ENCODE peak calls at places on chromosome 20, in ten cellular contexts. Z, Q, C, D, I, O, E, M, F and N are unnamed samples.

GRCh38 chr20:49140834-49141233 is 47.3 kb downstream of the STAU1 start:
- DNase-seq in Z (no peak), Q (no peak), C (no peak), D (peak), I (no peak), O (no peak), E (no peak), M (no peak), F (no peak), N (no peak)

GRCh38 chr20:39576786-39577185 is 614.6 kb downstream of the DHX35 start:
- DNase-seq in Z (no peak), Q (no peak), C (no peak), D (no peak), I (no peak), O (no peak), E (no peak), M (no peak), F (no peak), N (no peak)

GRCh38 chr20:18314786-18315406 is 26.6 kb downstream of the ZNF133 start:
- DNase-seq in Z (no peak), Q (no peak), C (peak), D (peak), I (peak), O (no peak), E (no peak), M (no peak), F (peak), N (peak)

GRCh38 chr20:61331542-61331941 is 79.5 kb downstream of the CDH4 start:
- DNase-seq in Z (no peak), Q (peak), C (no peak), D (no peak), I (no peak), O (no peak), E (no peak), M (peak), F (no peak), N (no peak)

GRCh38 chr20:43776691-43777090 is 49.9 kb upstream of the GTSF1L start:
- DNase-seq in Z (no peak), Q (no peak), C (no peak), D (no peak), I (no peak), O (no peak), E (no peak), M (peak), F (no peak), N (no peak)

GRCh38 chr20:62733250-62733842 is 24.7 kb downstream of the NTSR1 start:
- DNase-seq in Z (no peak), Q (no peak), C (no peak), D (no peak), I (no peak), O (no peak), E (no peak), M (no peak), F (no peak), N (no peak)

GRCh38 chr20:37502654-37503053 is 18.4 kb upstream of the NNAT start:
- DNase-seq in Z (no peak), Q (no peak), C (no peak), D (no peak), I (no peak), O (no peak), E (no peak), M (peak), F (no peak), N (no peak)

GRCh38 chr20:23773579-23773978 is 22.8 kb upstream of the CST1 start:
- DNase-seq in Z (no peak), Q (no peak), C (no peak), D (no peak), I (no peak), O (no peak), E (no peak), M (no peak), F (no peak), N (no peak)

GRCh38 chr20:44065401-44066340 is 121.3 kb downstream of the JPH2 start:
- DNase-seq in Z (no peak), Q (no peak), C (no peak), D (no peak), I (no peak), O (no peak), E (no peak), M (peak), F (no peak), N (no peak)

GRCh38 chr20:48722737-48723191 is 105.0 kb downstream of the PREX1 start:
- DNase-seq in Z (peak), Q (no peak), C (no peak), D (peak), I (peak), O (peak), E (no peak), M (peak), F (no peak), N (no peak)

GRCh38 chr20:21510995-21511394 is 2.9 kb downstream of the NKX2-2 start:
- DNase-seq in Z (no peak), Q (no peak), C (no peak), D (no peak), I (no peak), O (no peak), E (no peak), M (peak), F (no peak), N (no peak)

GRCh38 chr20:34791289-34792020 is 34.0 kb downstream of the NCOA6 start:
- DNase-seq in Z (peak), Q (no peak), C (peak), D (peak), I (no peak), O (no peak), E (no peak), M (no peak), F (peak), N (peak)

GRCh38 chr20:25019381-25020155 is 27.0 kb upstream of the APMAP start:
- DNase-seq in Z (no peak), Q (no peak), C (no peak), D (no peak), I (no peak), O (peak), E (no peak), M (peak), F (no peak), N (no peak)

GRCh38 chr20:8152183-8152582 is 20.1 kb downstream of the PLCB1 start:
- DNase-seq in Z (no peak), Q (no peak), C (no peak), D (peak), I (no peak), O (no peak), E (no peak), M (no peak), F (no peak), N (no peak)

GRCh38 chr20:36097331-36097730 is 57.2 kb upstream of the EPB41L1 start:
- DNase-seq in Z (no peak), Q (no peak), C (peak), D (peak), I (no peak), O (no peak), E (no peak), M (no peak), F (no peak), N (peak)

GRCh38 chr20:53738945-53739798 is 145.5 kb upstream of the ZNF217 start:
- DNase-seq in Z (no peak), Q (no peak), C (no peak), D (peak), I (no peak), O (no peak), E (no peak), M (no peak), F (no peak), N (no peak)

GRCh38 chr20:7855545-7855944 is 84.7 kb downstream of the HAO1 start:
- DNase-seq in Z (no peak), Q (no peak), C (no peak), D (peak), I (no peak), O (no peak), E (no peak), M (no peak), F (no peak), N (no peak)

GRCh38 chr20:63567382-63568169 is 6.5 kb downstream of the HELZ2 start:
- DNase-seq in Z (no peak), Q (peak), C (no peak), D (no peak), I (no peak), O (peak), E (peak), M (no peak), F (no peak), N (no peak)

GRCh38 chr20:56626367-56627121 is 2.6 kb upstream of the TFAP2C start:
- DNase-seq in Z (peak), Q (no peak), C (no peak), D (peak), I (peak), O (no peak), E (no peak), M (no peak), F (no peak), N (no peak)
- H3K4me3 ChIP-seq in Z (peak), Q (no peak), C (no peak), D (no peak), I (no peak), O (no peak), E (no peak), M (no peak), F (no peak), N (no peak)

DNA sequence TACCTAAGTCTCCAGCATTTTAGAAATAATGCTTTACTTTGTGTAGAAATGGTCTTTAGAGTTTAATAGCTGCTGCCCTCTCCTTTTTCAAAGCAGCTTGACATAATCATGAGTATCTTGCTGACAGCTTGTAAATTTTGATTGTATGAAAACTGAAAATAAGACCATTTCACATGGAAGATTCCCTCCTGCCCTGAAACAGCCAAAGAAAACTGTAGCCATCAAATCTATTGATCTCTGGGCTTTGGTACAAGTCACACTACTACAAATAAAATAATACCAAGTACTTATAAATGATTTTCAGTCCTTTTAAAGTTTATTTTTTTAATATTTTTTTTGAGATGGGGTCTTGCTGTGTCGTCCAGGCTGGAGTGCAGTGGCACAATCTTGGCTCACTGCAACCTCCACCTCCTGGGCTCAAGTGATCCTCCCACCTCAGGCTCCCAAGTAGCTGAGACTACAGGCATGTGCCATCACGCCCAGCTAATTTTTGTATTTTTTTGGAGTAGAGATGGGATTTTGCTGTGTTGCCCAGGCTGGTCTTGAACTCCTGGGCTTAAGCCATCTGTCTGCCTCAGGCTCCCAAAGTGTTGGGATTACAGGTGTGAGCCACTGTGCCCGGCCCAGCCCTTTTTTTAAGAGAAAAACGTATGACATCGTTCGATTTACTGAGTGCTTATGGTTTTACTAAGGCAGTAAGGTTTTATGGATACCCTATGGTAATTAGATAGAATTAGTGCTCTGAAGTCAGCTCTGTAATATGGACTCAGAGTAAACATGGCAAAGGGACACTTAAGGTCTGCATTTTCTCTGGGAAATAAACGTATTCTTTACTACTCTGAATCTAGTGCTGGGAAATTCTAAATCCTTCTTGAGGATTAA is 7.0 kb downstream of the PTPN1 start:
- DNase-seq in Z (no peak), Q (no peak), C (no peak), D (no peak), I (no peak), O (no peak), E (no peak), M (no peak), F (no peak), N (no peak)
- H3K4me3 ChIP-seq in Z (no peak), Q (no peak), C (no peak), D (no peak), I (no peak), O (no peak), E (peak), M (no peak), F (no peak), N (no peak)

GRCh38 chr20:50517817-50518154 is 7.6 kb downstream of the PTPN1 start:
- DNase-seq in Z (no peak), Q (no peak), C (no peak), D (no peak), I (no peak), O (no peak), E (no peak), M (no peak), F (no peak), N (no peak)
- H3K4me3 ChIP-seq in Z (no peak), Q (no peak), C (no peak), D (peak), I (no peak), O (no peak), E (peak), M (no peak), F (peak), N (peak)

DNA sequence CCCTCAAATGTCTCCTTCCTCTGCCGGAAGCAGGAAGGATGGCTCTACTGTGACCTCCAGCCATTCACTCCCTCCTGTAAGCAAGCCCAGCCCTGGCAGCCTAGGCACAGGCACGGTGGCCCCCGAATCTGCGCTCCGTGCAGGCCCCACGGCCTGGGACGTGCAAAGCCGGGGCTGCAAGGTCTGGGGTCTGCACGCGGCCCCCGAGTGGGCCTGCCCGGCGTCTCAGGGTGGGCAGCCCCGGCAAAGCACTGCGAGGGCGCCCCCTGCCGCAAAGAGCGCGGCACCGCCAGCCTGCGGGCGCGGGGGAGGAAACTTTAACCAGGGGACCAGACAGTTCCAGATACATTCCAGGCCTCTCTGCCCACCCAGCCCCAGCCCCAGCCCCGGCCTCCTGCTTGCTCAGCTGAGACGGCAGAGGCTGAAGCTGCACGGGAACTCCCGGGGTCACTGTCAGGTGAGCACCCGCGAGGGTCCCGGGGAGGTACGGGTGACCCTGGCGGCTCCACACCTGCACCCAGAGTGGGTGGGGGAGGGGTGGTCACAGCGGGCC is 98.8 kb downstream of the ASXL1 start:
- DNase-seq in Z (peak), Q (peak), C (no peak), D (peak), I (peak), O (no peak), E (no peak), M (no peak), F (no peak), N (no peak)
- H3K4me3 ChIP-seq in Z (peak), Q (peak), C (peak), D (peak), I (peak), O (peak), E (no peak), M (peak), F (peak), N (peak)

GRCh38 chr20:50399917-50400704 is 110.1 kb upstream of the PTPN1 start:
- DNase-seq in Z (no peak), Q (no peak), C (no peak), D (peak), I (no peak), O (no peak), E (no peak), M (peak), F (no peak), N (no peak)

GRCh38 chr20:50397058-50397457 is 113.1 kb upstream of the PTPN1 start:
- DNase-seq in Z (no peak), Q (no peak), C (no peak), D (no peak), I (no peak), O (no peak), E (no peak), M (no peak), F (no peak), N (no peak)

GRCh38 chr20:50398064-50398463 is 112.1 kb upstream of the PTPN1 start:
- DNase-seq in Z (no peak), Q (no peak), C (no peak), D (no peak), I (no peak), O (no peak), E (no peak), M (peak), F (no peak), N (no peak)

GRCh38 chr20:50399003-50399916 is 110.9 kb upstream of the PTPN1 start:
- DNase-seq in Z (no peak), Q (no peak), C (no peak), D (peak), I (no peak), O (peak), E (no peak), M (peak), F (no peak), N (no peak)

DNA sequence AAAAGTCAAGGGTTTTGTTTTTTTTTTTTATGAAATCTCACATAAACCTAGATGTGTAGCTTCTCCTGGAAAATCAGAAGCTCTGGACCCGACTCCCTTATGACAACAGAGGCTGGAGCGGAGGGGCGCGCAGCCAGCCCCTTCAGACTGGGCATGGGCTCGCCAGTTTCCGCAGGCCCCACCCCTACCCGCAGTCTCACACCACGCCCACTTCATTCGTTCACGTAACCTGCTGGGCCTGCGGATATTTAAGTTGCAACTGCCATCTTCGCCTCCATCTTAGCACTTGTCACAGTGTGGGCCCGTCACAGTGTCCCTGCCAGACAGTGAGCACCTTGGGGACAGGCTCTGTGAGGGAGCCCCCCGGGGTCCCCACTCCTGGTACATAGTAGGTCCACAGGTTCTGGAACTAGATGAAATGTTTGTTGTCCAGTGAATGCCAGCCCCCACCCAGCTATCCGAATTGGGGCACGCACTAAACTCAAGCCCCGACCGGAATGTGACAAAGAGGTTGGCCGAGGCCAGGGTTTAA is 111.6 kb upstream of the PTPN1 start:
- DNase-seq in Z (no peak), Q (no peak), C (no peak), D (no peak), I (no peak), O (no peak), E (no peak), M (no peak), F (no peak), N (no peak)
- H3K4me3 ChIP-seq in Z (no peak), Q (no peak), C (no peak), D (no peak), I (no peak), O (no peak), E (no peak), M (no peak), F (no peak), N (no peak)

GRCh38 chr20:10671850-10672578 is 1.8 kb downstream of the JAG1 start:
- DNase-seq in Z (peak), Q (peak), C (no peak), D (peak), I (no peak), O (no peak), E (no peak), M (peak), F (no peak), N (no peak)
- H3K4me3 ChIP-seq in Z (peak), Q (peak), C (peak), D (peak), I (peak), O (peak), E (peak), M (peak), F (peak), N (peak)

GRCh38 chr20:263701-264100 is 6.2 kb downstream of the DEFB132 start:
- DNase-seq in Z (no peak), Q (no peak), C (no peak), D (no peak), I (no peak), O (no peak), E (no peak), M (no peak), F (no peak), N (no peak)

GRCh38 chr20:271069-271468 is 13.5 kb downstream of the DEFB132 start:
- DNase-seq in Z (no peak), Q (no peak), C (no peak), D (no peak), I (no peak), O (no peak), E (no peak), M (peak), F (no peak), N (no peak)

GRCh38 chr20:266213-266603 is 8.7 kb downstream of the DEFB132 start:
- DNase-seq in Z (no peak), Q (no peak), C (no peak), D (no peak), I (no peak), O (no peak), E (no peak), M (no peak), F (no peak), N (no peak)

GRCh38 chr20:270517-270916 is 13.0 kb downstream of the DEFB132 start:
- DNase-seq in Z (no peak), Q (no peak), C (no peak), D (no peak), I (no peak), O (no peak), E (no peak), M (peak), F (no peak), N (no peak)

GRCh38 chr20:266604-267562 is 9.4 kb downstream of the DEFB132 start:
- DNase-seq in Z (peak), Q (peak), C (no peak), D (peak), I (peak), O (peak), E (peak), M (peak), F (peak), N (no peak)
- H3K4me3 ChIP-seq in Z (peak), Q (peak), C (peak), D (peak), I (peak), O (peak), E (peak), M (peak), F (peak), N (peak)